ENCODE peak calls at places on chromosomes 4 and X, in seven cellular contexts. T, L, H, Z, K, M and I are unnamed samples.

GRCh38 chrX:39975094-39975865 is 122.5 kb downstream of the BCOR start:
- DNase-seq in H (peak; percentile 61), K (peak; percentile 77), M (peak; percentile 71), L (no peak), T (no peak), Z (peak; percentile 58), I (no peak)

GRCh38 chr4:39732728-39733127 is 34.8 kb downstream of the UBE2K start:
- DNase-seq in T (no peak), H (no peak), L (no peak), M (no peak), K (peak; percentile 85), Z (peak; percentile 78), I (no peak)

GRCh38 chrX:6813836-6814370 is 279.0 kb upstream of the VCX3A start:
- DNase-seq in H (no peak), M (no peak), L (no peak), Z (no peak), K (no peak), T (peak; percentile 57), I (no peak)

GRCh38 chrX:118976599-118977340 is 2.4 kb downstream of the LONRF3 start:
- DNase-seq in T (no peak), Z (no peak), K (peak; percentile 5), L (no peak), H (peak; percentile 56), M (peak; percentile 75), I (no peak)

GRCh38 chrX:103565752-103566151 is 19.6 kb upstream of the TCEAL4 start:
- DNase-seq in L (no peak), K (peak; percentile 49), M (no peak), H (peak; percentile 61), T (no peak), Z (peak; percentile 78), I (no peak)

GRCh38 chrX:70485466-70485865 is 40.8 kb downstream of the DLG3 start:
- DNase-seq in L (no peak), H (no peak), M (no peak), Z (no peak), T (no peak), K (peak; percentile 33), I (no peak)

GRCh38 chr4:40340034-40340433 is 4.9 kb downstream of the CHRNA9 start:
- DNase-seq in T (no peak), K (peak; percentile 48), Z (peak; percentile 31), L (no peak), H (no peak), M (no peak), I (no peak)

GRCh38 chr4:8188743-8189550 is 10.1 kb upstream of the SH3TC1 start:
- DNase-seq in Z (peak; percentile 98), H (no peak), L (no peak), M (no peak), K (peak; percentile 97), T (no peak), I (no peak)

GRCh38 chrX:110026099-110026844 is 23.4 kb downstream of the TMEM164 start:
- DNase-seq in Z (peak; percentile 85), H (peak; percentile 59), T (no peak), M (peak; percentile 71), L (no peak), K (peak; percentile 93), I (no peak)

GRCh38 chr4:152328595-152328994 is 207.3 kb downstream of the FBXW7 start:
- DNase-seq in T (no peak), H (no peak), L (no peak), Z (peak; percentile 88), K (peak; percentile 95), M (no peak), I (no peak)

GRCh38 chr4:35556387-35556786 is 687.9 kb downstream of the ARAP2 start:
- DNase-seq in M (no peak), T (no peak), Z (peak; percentile 65), L (no peak), K (peak; percentile 64), H (no peak), I (no peak)

GRCh38 chr4:185421366-185422124 is 4.2 kb downstream of the UFSP2 start:
- DNase-seq in K (no peak), H (no peak), M (no peak), T (no peak), Z (no peak), L (no peak), I (no peak)

GRCh38 chr4:168908093-168908492 is 102.0 kb downstream of the CBR4 start:
- DNase-seq in H (no peak), K (no peak), Z (no peak), T (no peak), M (no peak), L (no peak), I (no peak)

GRCh38 chr4:40309250-40309774 is 25.8 kb upstream of the CHRNA9 start:
- DNase-seq in L (no peak), H (peak; percentile 93), M (peak; percentile 94), T (peak; percentile 92), K (peak; percentile 74), Z (peak; percentile 74), I (peak; percentile 59)

GRCh38 chr4:26930964-26931363 is 70.3 kb downstream of the STIM2 start:
- DNase-seq in Z (no peak), L (no peak), M (no peak), T (peak; percentile 4), K (no peak), H (no peak), I (no peak)

GRCh38 chrX:13821740-13822139 is 4.8 kb upstream of the GPM6B start:
- DNase-seq in Z (peak; percentile 37), K (peak; percentile 52), H (no peak), M (no peak), T (no peak), L (no peak), I (no peak)

GRCh38 chr4:6851962-6852361 is 57.7 kb upstream of the TBC1D14 start:
- DNase-seq in L (no peak), M (no peak), K (no peak), Z (no peak), H (no peak), T (no peak), I (no peak)

GRCh38 chr4:22190855-22191254 is 242.3 kb upstream of the KCNIP4 start:
- DNase-seq in H (peak; percentile 7), K (peak; percentile 85), L (no peak), T (no peak), Z (peak; percentile 90), M (no peak), I (no peak)

GRCh38 chr4:13413719-13414437 is 70.3 kb downstream of the RAB28 start:
- DNase-seq in Z (no peak), L (no peak), M (no peak), T (no peak), H (no peak), K (no peak), I (no peak)

GRCh38 chr4:57093816-57094481 is 16.2 kb downstream of the IGFBP7 start:
- DNase-seq in M (no peak), K (no peak), H (no peak), L (no peak), T (no peak), Z (no peak), I (no peak)

GRCh38 chr4:111213520-111213919 is 590.6 kb upstream of the PITX2 start:
- DNase-seq in K (no peak), Z (no peak), L (no peak), H (peak; percentile 16), T (no peak), M (no peak), I (no peak)

DNA sequence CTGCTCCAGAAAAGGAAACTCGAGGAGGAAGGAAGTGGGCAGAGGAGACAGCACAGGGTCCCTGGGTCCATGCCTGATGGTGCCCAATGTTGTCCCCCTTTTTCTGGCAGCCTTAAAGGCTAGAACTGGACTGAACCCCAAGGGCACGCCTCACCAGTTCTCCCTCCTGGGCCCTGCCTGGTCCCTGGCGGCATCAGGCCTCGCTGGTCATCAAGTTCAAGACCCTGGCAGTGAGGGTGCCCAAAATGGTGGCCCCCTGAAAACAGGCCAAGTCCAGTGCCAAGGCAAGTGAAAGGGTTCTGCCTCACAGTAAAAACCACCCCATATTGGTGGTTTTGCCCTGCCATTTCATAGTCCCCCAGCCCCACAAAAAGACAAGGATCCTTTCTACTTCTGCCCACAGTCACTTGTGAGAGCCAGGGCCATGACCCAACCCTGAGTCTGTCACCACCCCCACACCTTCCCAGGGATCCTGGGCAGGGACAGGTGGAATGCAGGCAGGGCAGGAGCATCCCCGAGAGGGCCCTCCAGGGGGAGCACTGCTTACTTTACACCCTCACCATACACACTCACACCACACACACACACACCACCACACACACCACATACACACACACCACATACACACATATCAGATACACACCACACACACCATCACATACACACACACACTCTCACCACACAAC is 107.6 kb downstream of the DCTD start:
- DNase-seq in T (no peak), L (no peak), M (no peak), H (peak; percentile 42), Z (no peak), K (no peak), I (no peak)
- TF ChIP-seq CTCF in T (no peak), L (no peak), M (no peak), H (peak; percentile 23), Z (no peak), K (peak; percentile 54), I (no peak)

DNA sequence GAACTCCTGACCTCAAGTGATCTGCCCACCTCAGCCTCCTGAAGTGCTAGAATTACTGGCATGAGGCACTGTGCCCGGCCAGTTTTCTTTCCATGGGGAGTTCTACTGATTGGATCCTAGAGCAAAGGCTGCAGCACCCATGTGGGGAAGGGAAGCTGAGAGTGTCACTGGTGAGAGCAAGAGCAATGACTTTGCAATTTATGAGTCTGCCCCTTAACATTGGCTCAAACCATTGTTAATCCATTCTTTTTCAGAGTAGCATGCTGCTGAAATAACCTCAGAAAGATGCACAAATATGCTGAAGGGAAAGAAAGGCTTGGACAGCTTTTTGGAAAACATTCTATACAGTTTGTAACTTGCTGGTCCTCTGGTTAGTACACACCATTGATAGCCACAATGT is 116.4 kb upstream of the PPARGC1A start:
- DNase-seq in H (no peak), L (no peak), Z (no peak), T (no peak), K (no peak), M (no peak), I (no peak)
- H3K27me3 ChIP-seq in H (peaks cover 4% of the 10 kb centered on the region), L (no peaks in the 10 kb centered on the region), Z (no peaks in the 10 kb centered on the region), T (no peaks in the 10 kb centered on the region), K (no peaks in the 10 kb centered on the region), M (no peaks in the 10 kb centered on the region), I (no peaks in the 10 kb centered on the region)

GRCh38 chrX:131792356-131792749 is 230.7 kb upstream of the STK26 start:
- DNase-seq in H (no peak), Z (peak; percentile 91), K (no peak), T (no peak), L (peak; percentile 66), M (peak; percentile 94), I (peak; percentile 72)
- H3K4me3 ChIP-seq in H (no peak overlapping the region), Z (peak overlapping the region; percentile 36), K (no peak overlapping the region), T (no peak overlapping the region), L (peak overlapping the region; percentile 60), M (peak overlapping the region; percentile 35), I (peak overlapping the region; percentile 68)

GRCh38 chrX:78116365-78116764 is 12.3 kb downstream of the PGK1 start:
- DNase-seq in Z (no peak), L (no peak), H (no peak), M (no peak), T (no peak), K (no peak), I (no peak)

GRCh38 chrX:78123190-78123589 is 16.3 kb downstream of the TAF9B start:
- DNase-seq in M (no peak), L (no peak), H (no peak), T (no peak), K (peak; percentile 64), Z (peak; percentile 79), I (no peak)

GRCh38 chrX:78124304-78124703 is 15.1 kb downstream of the TAF9B start:
- DNase-seq in Z (no peak), T (no peak), H (no peak), M (no peak), L (no peak), K (no peak), I (no peak)

GRCh38 chrX:78118628-78119027 is 14.6 kb downstream of the PGK1 start:
- DNase-seq in H (no peak), L (no peak), T (no peak), M (no peak), K (no peak), Z (no peak), I (no peak)

GRCh38 chrX:78119521-78120227 is 15.6 kb downstream of the PGK1 start:
- DNase-seq in H (no peak), Z (no peak), M (no peak), L (no peak), T (no peak), K (no peak), I (no peak)
- TF ChIP-seq CTCF in H (peak; percentile 24), Z (peak; percentile 50), M (peak; percentile 17), L (peak; percentile 7), T (peak; percentile 25), K (no peak), I (no peak)